ENCODE peak calls at places on chromosomes 1 and 21, in seven cellular contexts. L is endothelial cell; C is uterus; R is CD4-positive, alpha-beta T cell; Z is PC-3; Y is cardiac fibroblast; W is fibroblast of the aortic adventitia. E is an unnamed sample.

GRCh38 chr1:243855616-243856318 is 5.7 kb upstream of the AKT3 start:
- DNase-seq in Z (no peak), R (no peak), L (peak), Y (no peak), C (no peak), W (no peak), E (no peak)

GRCh38 chr21:35635261-35635660 is 425.1 kb downstream of the SETD4 start:
- DNase-seq in W (peak), L (no peak), Z (peak), Y (peak), R (no peak), C (no peak), E (no peak)

GRCh38 chr1:204150702-204151561 is 912 bp downstream of the ETNK2 start:
- DNase-seq in L (no peak), Z (no peak), R (no peak), W (no peak), Y (no peak), C (peak), E (peak)

GRCh38 chr1:207908112-207908734 is 2.7 kb downstream of the CD34 start:
- DNase-seq in W (peak), Y (peak), Z (no peak), R (no peak), L (no peak), C (peak), E (no peak)

GRCh38 chr1:198837276-198838021 is 198.6 kb downstream of the PTPRC start:
- DNase-seq in W (no peak), R (no peak), Z (peak), C (no peak), Y (no peak), L (no peak), E (no peak)

GRCh38 chr1:25356848-25357247 is 18.7 kb downstream of the TMEM50A start:
- DNase-seq in R (no peak), Y (no peak), Z (peak), L (no peak), C (no peak), W (peak), E (no peak)

GRCh38 chr21:31524140-31524539 is 135.4 kb upstream of the SOD1 start:
- DNase-seq in C (no peak), R (no peak), Z (no peak), W (no peak), Y (no peak), L (no peak), E (no peak)

GRCh38 chr1:92030701-92031107 is 919 bp downstream of the EPHX4 start:
- DNase-seq in W (peak), L (peak), C (no peak), R (no peak), Z (peak), Y (peak), E (no peak)

GRCh38 chr21:28971171-28971570 is 21.5 kb downstream of the LTN1 start:
- DNase-seq in Y (peak), W (peak), R (no peak), L (no peak), C (no peak), Z (no peak), E (no peak)

GRCh38 chr1:53291574-53291973 is 36.3 kb downstream of the LRP8 start:
- DNase-seq in R (no peak), Y (peak), W (no peak), Z (peak), C (no peak), L (no peak), E (no peak)
- TF ChIP-seq CTCF in R (no peak), Y (peak), W (no peak), Z (peak), C (no peak), L (peak), E (no peak)

DNA sequence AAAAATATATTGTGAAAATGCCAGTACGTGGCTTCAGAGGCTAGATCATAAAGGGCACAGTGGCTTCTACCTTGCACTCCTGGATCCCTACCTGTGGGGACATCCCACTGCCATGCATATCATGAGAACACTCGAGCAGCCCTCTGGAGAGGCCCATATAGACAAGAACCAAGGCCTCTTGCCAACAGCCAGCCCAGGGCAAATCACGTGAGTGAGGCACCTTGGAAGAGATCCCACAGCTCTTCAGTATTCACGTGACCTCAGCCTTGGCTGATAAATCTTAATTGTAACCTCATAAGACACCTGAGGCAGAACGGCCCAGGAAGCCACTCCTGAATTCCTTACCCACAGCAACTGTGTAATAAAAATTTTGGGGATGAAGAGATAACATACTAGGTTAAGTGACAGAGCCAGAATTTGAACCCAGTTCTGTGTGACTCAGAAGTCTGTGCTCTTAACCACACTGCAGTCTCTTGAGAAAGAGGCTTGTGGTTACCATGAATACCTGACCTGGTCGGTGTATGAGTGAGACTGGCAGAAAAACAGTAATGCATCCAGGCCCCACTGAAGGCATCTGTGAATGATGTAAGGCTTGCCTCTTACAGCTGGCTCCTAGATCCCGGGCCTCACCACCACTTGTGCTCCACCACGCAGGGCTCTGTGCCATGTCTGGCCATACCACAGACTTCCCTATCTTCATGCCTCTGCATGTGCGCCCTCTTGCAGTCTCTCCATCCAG is 6.9 kb upstream of the A3GALT2 start:
- DNase-seq in Z (peak), C (peak), L (no peak), Y (peak), R (no peak), W (peak), E (no peak)
- TF ChIP-seq CTCF in Z (no peak), C (no peak), L (no peak), Y (no peak), R (no peak), W (peak), E (no peak)

GRCh38 chr1:215146252-215146975 is 63.9 kb downstream of the KCNK2 start:
- DNase-seq in Y (peak), L (peak), R (no peak), C (no peak), W (peak), Z (peak), E (no peak)
- TF ChIP-seq CTCF in Y (peak), L (no peak), R (no peak), C (no peak), W (peak), Z (peak), E (peak)

GRCh38 chr1:229273507-229274232 is 2.8 kb downstream of the RAB4A start:
- DNase-seq in C (no peak), R (no peak), Y (peak), Z (peak), L (no peak), W (peak), E (no peak)

GRCh38 chr1:229275005-229275404 is 4.1 kb downstream of the RAB4A start:
- DNase-seq in W (no peak), R (no peak), C (no peak), L (no peak), Z (no peak), Y (no peak), E (no peak)

GRCh38 chr1:229270547-229271447 is at the start of gene RAB4A:
- DNase-seq in R (peak), Z (peak), C (peak), W (peak), L (peak), Y (peak), E (peak)

GRCh38 chr1:229271448-229272120 is 673 bp downstream of the RAB4A start:
- DNase-seq in L (no peak), Z (peak), R (peak), Y (peak), C (no peak), W (peak), E (no peak)

GRCh38 chr1:229272164-229273158 is 1.6 kb downstream of the RAB4A start:
- DNase-seq in C (no peak), R (no peak), W (no peak), Z (peak), L (no peak), Y (peak), E (no peak)
- TF ChIP-seq CTCF in C (no peak), R (no peak), W (no peak), Z (no peak), L (no peak), Y (no peak), E (no peak)

DNA sequence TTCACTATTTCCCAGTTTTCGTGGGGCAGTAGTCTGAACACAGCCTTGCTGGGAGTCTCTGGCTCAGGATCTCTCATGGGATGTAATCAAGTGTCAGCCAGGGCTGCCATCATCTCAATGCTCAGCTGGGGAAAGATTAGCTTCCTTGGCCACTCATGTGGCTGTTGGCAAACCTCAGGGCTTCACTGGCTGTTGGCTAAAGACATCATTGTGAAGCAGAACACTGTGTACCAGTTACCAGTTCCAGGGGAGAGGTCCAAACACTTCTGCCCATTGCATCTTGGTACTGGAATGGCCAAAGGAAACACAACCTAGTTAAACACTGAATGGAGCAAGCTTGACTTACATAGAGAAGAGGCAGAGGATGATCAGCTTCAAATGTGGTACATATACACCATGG is 33.7 kb downstream of the AADACL4 start:
- DNase-seq in L (no peak), Z (no peak), R (no peak), C (no peak), W (no peak), Y (no peak), E (peak)
- TF ChIP-seq CTCF in L (no peak), Z (no peak), R (no peak), C (no peak), W (no peak), Y (no peak), E (no peak)

DNA sequence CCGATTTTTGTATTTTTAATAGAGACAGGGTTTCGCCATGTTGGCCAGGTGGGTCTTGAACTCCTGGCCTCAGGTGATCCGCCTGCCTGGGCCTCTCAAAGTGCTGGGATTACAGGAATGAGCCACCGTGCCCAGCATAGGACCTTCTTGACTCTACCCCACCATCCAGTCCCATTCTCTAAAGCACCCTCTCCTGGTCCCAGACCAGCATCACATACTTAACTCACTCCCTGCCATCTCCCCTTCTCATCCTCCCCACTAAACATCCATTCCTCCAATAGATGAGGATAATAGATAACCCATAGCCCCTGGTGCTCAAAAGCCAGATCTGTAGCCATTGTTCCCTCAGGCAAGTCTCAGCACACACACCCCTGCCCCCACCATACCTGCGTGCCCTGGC is 2.1 kb downstream of the ENTREP3 start:
- DNase-seq in R (no peak), L (no peak), W (no peak), C (no peak), Z (peak), Y (no peak), E (no peak)
- TF ChIP-seq CTCF in R (no peak), L (no peak), W (no peak), C (no peak), Z (peak), Y (no peak), E (no peak)

DNA sequence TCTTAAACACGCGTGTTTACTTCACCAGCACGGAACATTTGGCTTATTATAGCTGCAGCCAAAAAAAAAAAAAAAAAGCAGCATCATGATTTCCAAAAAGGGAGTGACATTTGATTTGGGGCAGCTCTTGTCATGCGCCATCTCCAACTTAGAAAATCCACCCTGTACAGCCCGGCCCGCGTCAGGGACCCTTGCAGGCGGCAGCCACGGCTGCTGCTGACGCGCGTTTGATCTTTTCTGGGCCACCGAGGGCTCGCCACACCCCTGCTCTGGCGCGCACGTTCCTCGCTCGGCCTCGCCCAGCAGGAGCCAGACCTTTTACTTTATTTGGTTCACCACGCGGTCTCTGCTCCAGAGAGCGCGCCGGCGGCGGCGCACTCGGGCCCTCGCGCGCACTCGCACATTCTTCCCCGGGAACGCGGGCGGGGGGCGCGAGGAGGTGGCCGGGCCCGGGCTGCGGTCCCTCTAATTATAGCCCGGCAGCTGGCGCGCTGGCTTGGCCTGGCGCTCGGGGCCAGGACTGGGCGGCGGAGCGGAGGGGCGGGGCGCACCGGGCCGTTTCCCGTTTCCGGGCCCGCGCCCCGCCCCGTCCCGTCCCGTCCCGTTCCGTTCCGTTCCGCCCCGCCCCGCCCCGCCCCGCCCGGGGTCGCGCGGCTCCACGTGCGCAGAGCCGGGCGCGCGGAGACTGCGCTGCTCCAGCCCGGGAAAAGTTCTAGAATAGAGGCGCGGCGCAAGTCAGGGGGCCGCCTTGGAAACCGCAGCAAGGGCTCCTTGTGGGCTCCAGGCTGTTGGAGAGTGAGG is 10.2 kb downstream of the IRF2BP2 start:
- DNase-seq in C (peak), L (peak), Z (peak), W (peak), R (peak), Y (peak), E (peak)
- TF ChIP-seq CTCF in C (peak), L (no peak), Z (no peak), W (no peak), R (no peak), Y (no peak), E (no peak)

GRCh38 chr1:215185067-215185620 is 102.6 kb downstream of the KCNK2 start:
- DNase-seq in Z (no peak), L (no peak), R (no peak), Y (no peak), C (no peak), W (no peak), E (no peak)

DNA sequence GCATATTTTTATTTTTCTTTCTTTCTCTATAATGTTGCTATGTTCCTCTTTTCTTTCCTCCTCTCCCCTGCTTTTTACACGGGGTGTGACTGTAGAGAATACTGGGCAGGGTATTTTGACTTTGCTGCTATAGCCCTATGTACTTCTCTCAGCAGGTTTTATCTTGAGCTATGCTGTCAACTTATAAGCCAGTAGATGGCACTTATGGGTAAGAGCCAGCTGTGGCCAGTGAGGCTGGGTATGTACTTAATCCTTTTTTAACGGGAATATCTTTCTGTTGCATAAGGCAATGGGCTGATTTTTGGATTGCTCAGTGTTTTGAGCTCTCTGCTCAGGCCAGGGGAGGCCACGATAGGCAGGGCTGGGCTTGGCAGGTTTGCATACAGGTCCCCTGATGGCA is 99.0 kb downstream of the KCNK2 start:
- DNase-seq in Z (peak), L (no peak), R (no peak), C (no peak), Y (peak), W (no peak), E (no peak)
- TF ChIP-seq CTCF in Z (peak), L (no peak), R (no peak), C (no peak), Y (no peak), W (no peak), E (no peak)

GRCh38 chr1:231421971-231422797 is at the start of gene EGLN1:
- DNase-seq in Z (peak), L (peak), C (peak), R (peak), W (peak), Y (peak), E (peak)
- TF ChIP-seq CTCF in Z (peak), L (no peak), C (peak), R (peak), W (peak), Y (no peak), E (no peak)